ENCODE peak calls at places on chromosomes 1 and 21, in six cellular contexts. J, P, G, R, Z and A are unnamed samples.

GRCh38 chr21:42019101-42019605 is 9.0 kb upstream of the ZBTB21 start:
- DNase-seq in J (no peak), G (no peak), R (no peak), P (no peak), Z (no peak), A (no peak)

GRCh38 chr1:116931016-116931918 is 21.6 kb downstream of the PTGFRN start:
- DNase-seq in J (no peak), P (no peak), R (no peak), Z (no peak), G (no peak), A (no peak)

GRCh38 chr1:223331929-223332328 is 32.0 kb downstream of the SUSD4 start:
- DNase-seq in R (no peak), Z (no peak), J (no peak), P (no peak), G (no peak), A (peak; percentile 68)

GRCh38 chr1:32031578-32032286 is 18.1 kb downstream of the KHDRBS1 start:
- DNase-seq in R (no peak), G (no peak), P (no peak), J (no peak), Z (no peak), A (no peak)

GRCh38 chr1:179251675-179252074 is 22.2 kb upstream of the ABL2 start:
- DNase-seq in Z (no peak), J (peak; percentile 11), R (no peak), G (peak; percentile 20), P (no peak), A (peak; percentile 41)

GRCh38 chr1:11714831-11715574 is 20.9 kb upstream of the AGTRAP start:
- DNase-seq in J (no peak), Z (no peak), G (no peak), P (no peak), R (no peak), A (no peak)

GRCh38 chr1:53037159-53037558 is 24.9 kb upstream of the PODN start:
- DNase-seq in Z (no peak), G (no peak), J (no peak), P (no peak), R (no peak), A (no peak)

GRCh38 chr1:87249803-87250202 is 78.9 kb upstream of the LMO4 start:
- DNase-seq in Z (no peak), J (no peak), G (no peak), P (no peak), R (no peak), A (no peak)

GRCh38 chr21:33644383-33645074 is 2.2 kb downstream of the ITSN1 start:
- DNase-seq in Z (no peak), P (no peak), J (no peak), G (peak; percentile 32), R (no peak), A (no peak)

GRCh38 chr1:39540504-39541031 is 36.0 kb downstream of the PABPC4 start:
- DNase-seq in Z (peak; percentile 82), J (no peak), P (no peak), R (no peak), G (peak; percentile 78), A (no peak)

GRCh38 chr1:225897595-225898514 is 8.9 kb upstream of the LEFTY1 start:
- DNase-seq in Z (no peak), R (no peak), P (no peak), J (peak; percentile 28), G (no peak), A (no peak)

GRCh38 chr21:32613436-32614043 is 1.4 kb upstream of the CFAP298 start:
- DNase-seq in R (no peak), P (no peak), Z (no peak), G (no peak), J (no peak), A (no peak)

GRCh38 chr1:15836772-15837669 is 10.5 kb upstream of the SPEN start:
- DNase-seq in Z (no peak), P (no peak), R (no peak), G (peak; percentile 46), J (peak; percentile 75), A (no peak)

GRCh38 chr21:45147473-45148315 is 73.3 kb downstream of the ADARB1 start:
- DNase-seq in R (no peak), J (no peak), P (no peak), G (no peak), Z (no peak), A (no peak)

GRCh38 chr1:166960871-166961474 is 14.4 kb downstream of the ILDR2 start:
- DNase-seq in J (no peak), R (no peak), G (no peak), Z (no peak), P (no peak), A (no peak)

GRCh38 chr1:90768098-90768497 is 51.0 kb upstream of the BARHL2 start:
- DNase-seq in G (no peak), P (no peak), Z (no peak), R (no peak), J (no peak), A (no peak)

GRCh38 chr21:43689556-43690337 is 29.2 kb upstream of the PDXK start:
- DNase-seq in J (no peak), P (no peak), Z (no peak), G (no peak), R (no peak), A (no peak)

DNA sequence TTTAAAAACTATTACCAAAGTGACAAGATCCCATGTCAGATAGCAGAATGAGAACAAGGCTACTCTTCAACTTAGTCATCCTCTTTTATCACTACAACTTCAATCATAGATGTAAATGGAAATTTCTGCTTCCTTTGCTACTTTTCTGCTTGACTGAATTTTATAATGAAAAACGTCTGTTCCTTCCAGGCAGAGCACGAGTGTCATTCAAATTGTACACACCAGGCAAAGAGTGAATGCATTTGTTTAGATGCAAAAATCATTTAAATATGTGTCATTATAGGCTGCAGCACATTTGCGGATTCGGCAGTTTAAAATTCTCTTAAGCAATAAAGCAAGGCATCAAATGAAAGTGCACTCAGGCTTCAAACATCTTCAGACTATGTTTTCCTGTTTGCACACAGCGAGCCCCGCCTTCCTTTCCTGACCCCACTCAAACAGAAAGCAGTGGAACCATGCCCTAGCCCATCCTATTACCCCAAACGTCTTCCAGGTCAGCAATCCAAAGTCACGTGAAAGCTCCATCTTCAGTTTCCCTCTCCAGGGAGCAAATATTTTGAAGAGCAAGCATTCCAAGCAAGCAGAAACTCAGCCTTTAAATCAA is 99.6 kb downstream of the APP start:
- DNase-seq in J (peak; percentile 57), R (no peak), G (no peak), P (no peak), Z (no peak), A (peak; percentile 24)
- H3K4me3 ChIP-seq in J (peak overlapping the region; percentile 2), R (no peak overlapping the region), G (no peak overlapping the region), P (no peak overlapping the region), Z (no peak overlapping the region), A (peak overlapping the region; percentile 0)

DNA sequence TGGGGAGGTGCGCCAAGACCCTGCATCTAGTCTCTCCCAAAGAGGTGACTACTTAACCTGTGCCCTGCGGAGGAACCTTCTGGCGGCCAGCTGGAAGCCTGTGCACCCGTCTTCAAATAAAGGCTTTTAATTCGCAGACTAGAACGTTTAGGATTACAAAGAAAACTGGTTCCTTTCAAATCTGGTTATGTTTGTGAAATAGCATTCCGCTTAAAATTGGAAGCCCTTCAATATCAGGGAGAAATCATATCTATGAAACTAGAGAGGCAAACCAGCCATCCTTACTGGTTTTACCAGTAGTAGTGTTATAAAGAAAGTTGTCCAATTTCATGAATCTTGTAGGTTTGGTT is 250.8 kb downstream of the FAM72C start:
- DNase-seq in J (no peak), G (no peak), P (no peak), R (no peak), Z (no peak), A (no peak)
- H3K4me3 ChIP-seq in J (no peak overlapping the region), G (no peak overlapping the region), P (no peak overlapping the region), R (peak overlapping the region; percentile 16), Z (no peak overlapping the region), A (no peak overlapping the region)

DNA sequence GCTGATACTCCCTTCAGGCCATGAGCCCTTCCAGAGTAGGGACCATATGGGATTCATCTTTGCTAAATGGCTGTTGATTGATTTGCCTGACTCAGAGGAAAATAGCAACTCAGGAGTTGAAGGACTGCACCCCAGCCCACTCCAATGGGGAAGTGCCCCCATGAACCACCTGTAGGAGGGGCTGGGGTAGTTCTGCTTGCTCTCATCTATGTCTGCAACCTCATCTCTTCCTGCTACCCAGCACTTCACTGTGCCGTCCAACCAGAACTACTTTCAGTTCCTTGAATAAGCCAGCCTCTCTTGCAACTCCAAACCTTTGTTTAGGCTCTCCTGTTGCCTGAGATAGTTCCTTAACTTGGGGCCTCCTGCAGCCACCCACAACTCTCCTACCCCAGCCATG is 26.6 kb downstream of the BEND5 start:
- DNase-seq in J (peak; percentile 39), G (no peak), Z (no peak), P (no peak), R (no peak), A (no peak)
- H3K4me3 ChIP-seq in J (no peak overlapping the region), G (no peak overlapping the region), Z (no peak overlapping the region), P (no peak overlapping the region), R (no peak overlapping the region), A (no peak overlapping the region)

GRCh38 chr1:209802780-209803152 is 3.2 kb downstream of the IRF6 start:
- DNase-seq in G (no peak), Z (no peak), P (no peak), J (no peak), R (no peak), A (no peak)
- H3K4me3 ChIP-seq in G (no peak overlapping the region), Z (no peak overlapping the region), P (no peak overlapping the region), J (no peak overlapping the region), R (peak overlapping the region; percentile 82), A (no peak overlapping the region)

DNA sequence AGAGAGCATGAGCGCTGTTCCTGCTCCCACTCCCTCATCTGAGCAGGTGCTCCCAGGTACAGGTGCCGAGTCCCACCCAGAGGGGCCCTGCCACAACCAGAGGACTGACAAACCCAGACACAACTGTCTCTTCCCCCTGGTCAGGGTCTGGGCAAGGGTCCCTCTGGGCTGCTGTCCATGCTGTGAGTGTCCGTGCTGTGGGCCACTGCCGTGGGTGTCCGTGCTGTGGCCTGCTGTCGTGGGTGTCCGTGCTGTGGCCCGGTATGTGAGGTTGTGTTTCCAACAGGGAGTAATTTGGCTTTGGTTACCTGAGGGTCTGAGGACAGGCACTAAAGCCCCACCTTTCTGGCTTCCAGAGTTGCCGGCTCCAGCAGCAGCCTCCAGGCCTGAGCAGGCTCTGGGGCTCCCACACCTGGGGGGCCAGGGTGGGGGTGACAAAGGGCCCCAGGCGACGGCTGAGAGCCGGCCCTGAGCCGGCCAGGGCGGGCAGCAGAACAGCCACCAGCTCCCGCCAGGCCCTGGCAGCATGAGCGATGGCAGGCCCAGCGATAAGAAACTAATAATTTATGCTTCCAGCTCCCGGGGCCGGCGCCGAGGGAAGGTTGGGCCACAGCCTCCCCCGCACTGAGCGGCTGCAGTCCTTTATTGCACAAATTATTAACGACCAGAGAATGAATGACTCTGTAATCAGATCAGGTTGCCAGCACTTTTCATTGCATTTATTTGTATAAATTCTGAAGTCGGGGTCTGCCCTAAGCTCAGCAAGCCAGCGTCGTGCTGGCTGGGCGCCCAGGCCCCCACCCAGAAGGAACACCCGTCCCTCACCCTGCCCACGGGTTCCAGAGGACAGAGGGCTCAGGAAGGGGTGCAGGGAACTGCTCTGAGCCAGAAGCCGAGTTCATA is 7.3 kb upstream of the SAMD11 start:
- DNase-seq in R (no peak), Z (peak; percentile 17), P (no peak), J (no peak), G (peak; percentile 68), A (no peak)
- H3K4me3 ChIP-seq in R (no peak overlapping the region), Z (no peak overlapping the region), P (no peak overlapping the region), J (no peak overlapping the region), G (no peak overlapping the region), A (no peak overlapping the region)